ENCODE peak calls at places on chromosome 7, in eight cellular contexts. One of them, this sample, is unnamed.

GRCh38 chr7:151381333-151382078 is 28.3 kb downstream of the WDR86 start:
- DNase-seq in BJ: no peak
- DNase-seq in GM18507: no peak
- DNase-seq in Caco-2: no peak
- DNase-seq in mucosa of gallbladder: no peak
- DNase-seq in central memory CD4-positive, alpha-beta T cell: peak
- DNase-seq in head of caudate nucleus: no peak
- DNase-seq in uterus: no peak
- DNase-seq in this sample: peak

GRCh38 chr7:150410680-150411346 is 31.7 kb downstream of the ZNF775 start:
- DNase-seq in BJ: no peak
- DNase-seq in GM18507: no peak
- DNase-seq in Caco-2: no peak
- DNase-seq in mucosa of gallbladder: no peak
- DNase-seq in central memory CD4-positive, alpha-beta T cell: no peak
- DNase-seq in head of caudate nucleus: no peak
- DNase-seq in uterus: no peak
- DNase-seq in this sample: no peak

GRCh38 chr7:142482899-142483658 is 225.2 kb upstream of the PRSS58 start:
- DNase-seq in BJ: no peak
- DNase-seq in GM18507: no peak
- DNase-seq in Caco-2: peak
- DNase-seq in mucosa of gallbladder: peak
- DNase-seq in central memory CD4-positive, alpha-beta T cell: peak
- DNase-seq in head of caudate nucleus: peak
- DNase-seq in uterus: no peak
- DNase-seq in this sample: peak

GRCh38 chr7:106620681-106621080 is 40.3 kb downstream of the CCDC71L start:
- DNase-seq in BJ: no peak
- DNase-seq in GM18507: no peak
- DNase-seq in Caco-2: no peak
- DNase-seq in mucosa of gallbladder: no peak
- DNase-seq in central memory CD4-positive, alpha-beta T cell: no peak
- DNase-seq in head of caudate nucleus: no peak
- DNase-seq in uterus: no peak
- DNase-seq in this sample: no peak

GRCh38 chr7:20089431-20089830 is 127.8 kb downstream of the MACC1 start:
- DNase-seq in BJ: no peak
- DNase-seq in GM18507: no peak
- DNase-seq in Caco-2: no peak
- DNase-seq in mucosa of gallbladder: no peak
- DNase-seq in central memory CD4-positive, alpha-beta T cell: no peak
- DNase-seq in head of caudate nucleus: no peak
- DNase-seq in uterus: no peak
- DNase-seq in this sample: no peak

GRCh38 chr7:155594961-155595366 is 48.6 kb upstream of the CNPY1 start:
- DNase-seq in BJ: no peak
- DNase-seq in GM18507: no peak
- DNase-seq in Caco-2: peak
- DNase-seq in mucosa of gallbladder: no peak
- DNase-seq in central memory CD4-positive, alpha-beta T cell: no peak
- DNase-seq in head of caudate nucleus: no peak
- DNase-seq in uterus: no peak
- DNase-seq in this sample: no peak

GRCh38 chr7:104179178-104179577 is 28.6 kb downstream of the ORC5 start:
- DNase-seq in BJ: no peak
- DNase-seq in GM18507: no peak
- DNase-seq in Caco-2: no peak
- DNase-seq in mucosa of gallbladder: no peak
- DNase-seq in central memory CD4-positive, alpha-beta T cell: no peak
- DNase-seq in head of caudate nucleus: no peak
- DNase-seq in uterus: no peak
- DNase-seq in this sample: no peak

GRCh38 chr7:82623812-82624211 is 180.2 kb upstream of the CACNA2D1 start:
- DNase-seq in BJ: peak
- DNase-seq in GM18507: no peak
- DNase-seq in Caco-2: no peak
- DNase-seq in mucosa of gallbladder: no peak
- DNase-seq in central memory CD4-positive, alpha-beta T cell: no peak
- DNase-seq in head of caudate nucleus: no peak
- DNase-seq in uterus: no peak
- DNase-seq in this sample: no peak

GRCh38 chr7:46178685-46179084 is 257.6 kb upstream of the IGFBP3 start:
- DNase-seq in BJ: no peak
- DNase-seq in GM18507: no peak
- DNase-seq in Caco-2: no peak
- DNase-seq in mucosa of gallbladder: no peak
- DNase-seq in central memory CD4-positive, alpha-beta T cell: no peak
- DNase-seq in head of caudate nucleus: no peak
- DNase-seq in uterus: no peak
- DNase-seq in this sample: no peak

GRCh38 chr7:82616059-82616723 is 172.6 kb upstream of the CACNA2D1 start:
- DNase-seq in BJ: no peak
- DNase-seq in GM18507: no peak
- DNase-seq in Caco-2: no peak
- DNase-seq in mucosa of gallbladder: no peak
- DNase-seq in central memory CD4-positive, alpha-beta T cell: no peak
- DNase-seq in head of caudate nucleus: no peak
- DNase-seq in uterus: no peak
- DNase-seq in this sample: no peak

GRCh38 chr7:7641129-7641663 is 644 bp downstream of the UMAD1 start:
- DNase-seq in BJ: no peak
- DNase-seq in GM18507: no peak
- DNase-seq in Caco-2: peak
- DNase-seq in mucosa of gallbladder: no peak
- DNase-seq in central memory CD4-positive, alpha-beta T cell: no peak
- DNase-seq in head of caudate nucleus: no peak
- DNase-seq in uterus: peak
- DNase-seq in this sample: no peak

GRCh38 chr7:112147752-112148435 is 58.3 kb downstream of the DOCK4 start:
- DNase-seq in BJ: no peak
- DNase-seq in GM18507: no peak
- DNase-seq in Caco-2: no peak
- DNase-seq in mucosa of gallbladder: no peak
- DNase-seq in central memory CD4-positive, alpha-beta T cell: no peak
- DNase-seq in head of caudate nucleus: no peak
- DNase-seq in uterus: no peak
- DNase-seq in this sample: no peak

GRCh38 chr7:151218170-151218569 is 7.9 kb upstream of the H2BK1 start:
- DNase-seq in BJ: no peak
- DNase-seq in GM18507: no peak
- DNase-seq in Caco-2: no peak
- DNase-seq in mucosa of gallbladder: no peak
- DNase-seq in central memory CD4-positive, alpha-beta T cell: no peak
- DNase-seq in head of caudate nucleus: no peak
- DNase-seq in uterus: no peak
- DNase-seq in this sample: no peak

GRCh38 chr7:24706211-24707165 is 50.8 kb downstream of the GSDME start:
- DNase-seq in BJ: no peak
- DNase-seq in GM18507: no peak
- DNase-seq in Caco-2: no peak
- DNase-seq in mucosa of gallbladder: peak
- DNase-seq in central memory CD4-positive, alpha-beta T cell: no peak
- DNase-seq in head of caudate nucleus: no peak
- DNase-seq in uterus: no peak
- DNase-seq in this sample: no peak

GRCh38 chr7:52639126-52639525 is 396.3 kb upstream of the POM121L12 start:
- DNase-seq in BJ: no peak
- DNase-seq in GM18507: no peak
- DNase-seq in Caco-2: no peak
- DNase-seq in mucosa of gallbladder: no peak
- DNase-seq in central memory CD4-positive, alpha-beta T cell: no peak
- DNase-seq in head of caudate nucleus: no peak
- DNase-seq in uterus: no peak
- DNase-seq in this sample: no peak

GRCh38 chr7:155369-156000 is 36.9 kb upstream of the FAM20C start:
- DNase-seq in BJ: no peak
- DNase-seq in GM18507: no peak
- DNase-seq in Caco-2: no peak
- DNase-seq in mucosa of gallbladder: no peak
- DNase-seq in central memory CD4-positive, alpha-beta T cell: no peak
- DNase-seq in head of caudate nucleus: no peak
- DNase-seq in uterus: no peak
- DNase-seq in this sample: no peak

GRCh38 chr7:21617916-21618390 is 75.1 kb downstream of the DNAH11 start:
- DNase-seq in BJ: peak
- DNase-seq in GM18507: no peak
- DNase-seq in Caco-2: peak
- DNase-seq in mucosa of gallbladder: peak
- DNase-seq in central memory CD4-positive, alpha-beta T cell: no peak
- DNase-seq in head of caudate nucleus: no peak
- DNase-seq in uterus: no peak
- DNase-seq in this sample: no peak

GRCh38 chr7:126774077-126774476 is 478.7 kb downstream of the GRM8 start:
- DNase-seq in BJ: no peak
- DNase-seq in GM18507: no peak
- DNase-seq in Caco-2: no peak
- DNase-seq in mucosa of gallbladder: no peak
- DNase-seq in central memory CD4-positive, alpha-beta T cell: no peak
- DNase-seq in head of caudate nucleus: no peak
- DNase-seq in uterus: no peak
- DNase-seq in this sample: no peak

GRCh38 chr7:44291733-44292395 is 33.5 kb downstream of the CAMK2B start:
- DNase-seq in BJ: no peak
- DNase-seq in GM18507: no peak
- DNase-seq in Caco-2: no peak
- DNase-seq in mucosa of gallbladder: no peak
- DNase-seq in central memory CD4-positive, alpha-beta T cell: no peak
- DNase-seq in head of caudate nucleus: no peak
- DNase-seq in uterus: peak
- DNase-seq in this sample: no peak

GRCh38 chr7:100372694-100373093 is 593 bp upstream of the PILRA start:
- DNase-seq in BJ: no peak
- DNase-seq in GM18507: no peak
- DNase-seq in Caco-2: no peak
- DNase-seq in mucosa of gallbladder: no peak
- DNase-seq in central memory CD4-positive, alpha-beta T cell: no peak
- DNase-seq in head of caudate nucleus: no peak
- DNase-seq in uterus: no peak
- DNase-seq in this sample: no peak

GRCh38 chr7:76426246-76426645 is 1.5 kb downstream of the ZP3 start:
- DNase-seq in BJ: no peak
- DNase-seq in GM18507: no peak
- DNase-seq in Caco-2: no peak
- DNase-seq in mucosa of gallbladder: no peak
- DNase-seq in central memory CD4-positive, alpha-beta T cell: no peak
- DNase-seq in head of caudate nucleus: no peak
- DNase-seq in uterus: no peak
- DNase-seq in this sample: no peak

GRCh38 chr7:41027428-41028115 is 675.3 kb downstream of the INHBA start:
- DNase-seq in BJ: peak
- DNase-seq in GM18507: no peak
- DNase-seq in Caco-2: no peak
- DNase-seq in mucosa of gallbladder: no peak
- DNase-seq in central memory CD4-positive, alpha-beta T cell: no peak
- DNase-seq in head of caudate nucleus: no peak
- DNase-seq in uterus: no peak
- DNase-seq in this sample: no peak

GRCh38 chr7:153887756-153888591 is 164.2 kb upstream of the DPP6 start:
- DNase-seq in BJ: no peak
- DNase-seq in GM18507: no peak
- DNase-seq in Caco-2: no peak
- DNase-seq in mucosa of gallbladder: no peak
- DNase-seq in central memory CD4-positive, alpha-beta T cell: no peak
- DNase-seq in head of caudate nucleus: no peak
- DNase-seq in uterus: no peak
- DNase-seq in this sample: no peak

GRCh38 chr7:7653568-7654187 is 13.1 kb downstream of the UMAD1 start:
- DNase-seq in BJ: no peak
- DNase-seq in GM18507: no peak
- DNase-seq in Caco-2: peak
- DNase-seq in mucosa of gallbladder: no peak
- DNase-seq in central memory CD4-positive, alpha-beta T cell: no peak
- DNase-seq in head of caudate nucleus: no peak
- DNase-seq in uterus: no peak
- DNase-seq in this sample: no peak

GRCh38 chr7:41886906-41887311 is 184.0 kb upstream of the INHBA start:
- DNase-seq in BJ: peak
- DNase-seq in GM18507: no peak
- DNase-seq in Caco-2: no peak
- DNase-seq in mucosa of gallbladder: peak
- DNase-seq in central memory CD4-positive, alpha-beta T cell: no peak
- DNase-seq in head of caudate nucleus: no peak
- DNase-seq in uterus: peak
- DNase-seq in this sample: no peak